ENCODE peak calls at places on chromosomes 11 and 22, in nine cellular contexts. Z, D, U, F, Y, M, P, Q and B are unnamed samples.

GRCh38 chr11:76637491-76638266 is 32.9 kb downstream of the LRRC32 start:
- DNase-seq in Z (no peak), D (no peak), U (no peak), F (peak; percentile 77), Y (no peak), M (peak; percentile 87), P (no peak), Q (no peak), B (peak; percentile 82)

GRCh38 chr11:114036156-114036811 is 23.2 kb upstream of the ZBTB16 start:
- DNase-seq in Z (peak; percentile 87), D (peak; percentile 18), U (peak; percentile 90), F (peak; percentile 81), Y (no peak), M (peak; percentile 94), P (peak; percentile 90), Q (peak; percentile 61), B (peak; percentile 88)

GRCh38 chr22:41619979-41620645 is 731 bp downstream of the DESI1 start:
- DNase-seq in Z (peak; percentile 48), D (no peak), U (peak; percentile 38), F (peak; percentile 28), Y (no peak), M (peak; percentile 67), P (peak; percentile 43), Q (peak; percentile 28), B (no peak)

GRCh38 chr11:130721736-130722135 is 194.5 kb downstream of the SNX19 start:
- DNase-seq in Z (no peak), D (peak; percentile 67), U (no peak), F (no peak), Y (no peak), M (no peak), P (no peak), Q (peak; percentile 90), B (peak; percentile 15)

GRCh38 chr11:79437981-79438630 is 2.7 kb downstream of the TENM4 start:
- DNase-seq in Z (peak; percentile 24), D (peak; percentile 63), U (peak; percentile 67), F (peak; percentile 33), Y (peak; percentile 92), M (peak; percentile 46), P (no peak), Q (peak; percentile 79), B (no peak)

GRCh38 chr11:36034572-36035331 is 90.9 kb downstream of the LDLRAD3 start:
- DNase-seq in Z (no peak), D (peak; percentile 90), U (peak; percentile 35), F (no peak), Y (no peak), M (no peak), P (no peak), Q (peak; percentile 30), B (no peak)

GRCh38 chr22:29095459-29095858 is 22.6 kb downstream of the KREMEN1 start:
- DNase-seq in Z (no peak), D (no peak), U (no peak), F (no peak), Y (no peak), M (no peak), P (no peak), Q (no peak), B (no peak)

GRCh38 chr11:86781546-86781945 is 18.8 kb upstream of the PRSS23 start:
- DNase-seq in Z (no peak), D (no peak), U (no peak), F (no peak), Y (no peak), M (no peak), P (no peak), Q (no peak), B (no peak)

GRCh38 chr11:27716216-27716615 is 16.0 kb upstream of the BDNF start:
- DNase-seq in Z (no peak), D (no peak), U (no peak), F (no peak), Y (no peak), M (no peak), P (no peak), Q (no peak), B (no peak)

GRCh38 chr11:7577883-7578242 is 64.1 kb downstream of the PPFIBP2 start:
- DNase-seq in Z (no peak), D (peak; percentile 49), U (peak; percentile 51), F (no peak), Y (no peak), M (no peak), P (no peak), Q (peak; percentile 53), B (no peak)

GRCh38 chr11:26510201-26510600 is 61.9 kb downstream of the MUC15 start:
- DNase-seq in Z (no peak), D (no peak), U (no peak), F (no peak), Y (no peak), M (no peak), P (no peak), Q (no peak), B (no peak)

GRCh38 chr11:69950120-69950519 is 128.0 kb upstream of the ANO1 start:
- DNase-seq in Z (peak; percentile 26), D (peak; percentile 31), U (peak; percentile 58), F (no peak), Y (peak; percentile 50), M (peak; percentile 30), P (no peak), Q (peak; percentile 46), B (no peak)

GRCh38 chr11:40186401-40187091 is 1272.9 kb downstream of the LRRC4C start:
- DNase-seq in Z (no peak), D (no peak), U (peak; percentile 41), F (no peak), Y (no peak), M (no peak), P (no peak), Q (peak; percentile 5), B (no peak)

GRCh38 chr11:65780770-65781151 is at the start of gene AP5B1:
- DNase-seq in Z (peak; percentile 50), D (peak; percentile 41), U (peak; percentile 87), F (peak; percentile 29), Y (peak; percentile 48), M (peak; percentile 80), P (peak; percentile 76), Q (peak; percentile 88), B (no peak)

GRCh38 chr11:132648841-132649240 is 883.5 kb downstream of the OPCML start:
- DNase-seq in Z (no peak), D (peak; percentile 2), U (no peak), F (no peak), Y (no peak), M (no peak), P (no peak), Q (no peak), B (no peak)

GRCh38 chr11:126352934-126353801 is 2.3 kb upstream of the ST3GAL4 start:
- DNase-seq in Z (no peak), D (peak; percentile 75), U (no peak), F (no peak), Y (no peak), M (no peak), P (no peak), Q (peak; percentile 88), B (no peak)
- TF ChIP-seq CTCF in Z (no peak), D (no peak), U (no peak), F (no peak), Y (no peak), M (no peak), P (no peak), Q (no peak), B (no peak)

GRCh38 chr22:34842630-34843029 is 223.3 kb upstream of the ISX start:
- DNase-seq in Z (no peak), D (no peak), U (no peak), F (no peak), Y (no peak), M (no peak), P (no peak), Q (no peak), B (no peak)
- TF ChIP-seq CTCF in Z (no peak), D (no peak), U (no peak), F (no peak), Y (peak; percentile 34), M (no peak), P (no peak), Q (no peak), B (no peak)

DNA sequence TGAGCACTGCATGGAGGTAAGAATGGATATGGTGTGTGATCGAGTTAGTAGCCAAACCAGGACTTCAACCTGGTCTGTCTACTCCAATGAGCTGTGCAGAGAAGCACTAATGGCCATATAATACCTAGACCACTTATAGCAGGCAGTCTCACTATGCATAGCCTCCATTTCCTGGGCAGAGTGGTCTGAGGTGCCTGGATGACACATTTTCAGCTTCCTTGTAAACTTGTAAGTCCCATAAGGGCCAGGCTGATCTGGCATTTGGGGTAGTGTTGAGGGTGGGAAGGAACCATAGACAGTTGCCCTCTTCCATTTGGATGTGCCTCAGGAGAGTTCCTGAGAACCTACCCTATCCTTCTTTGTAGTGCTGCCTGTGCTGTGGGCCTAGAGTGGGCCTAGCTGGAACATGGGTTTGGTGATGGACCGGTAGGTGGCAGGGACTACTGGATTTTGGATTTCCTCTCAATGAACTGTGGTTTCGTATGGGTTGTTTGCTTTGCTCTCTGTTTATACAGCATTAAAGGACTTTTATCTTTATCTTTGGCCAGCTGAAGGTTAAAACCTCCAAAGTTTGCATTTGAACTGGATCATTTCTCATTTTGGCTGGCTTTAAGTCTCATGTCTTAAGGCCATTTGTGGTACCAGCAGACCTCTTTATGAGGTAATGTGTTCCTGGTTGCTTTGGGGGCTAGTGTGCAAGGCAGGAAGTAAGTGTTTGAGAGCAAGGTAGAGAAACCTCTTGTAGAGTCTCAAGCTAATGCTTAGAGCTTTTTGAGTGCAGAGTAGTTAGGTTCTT is 86.9 kb downstream of the STIM1 start:
- DNase-seq in Z (no peak), D (no peak), U (no peak), F (no peak), Y (no peak), M (no peak), P (no peak), Q (no peak), B (no peak)
- TF ChIP-seq CTCF in Z (no peak), D (no peak), U (no peak), F (no peak), Y (no peak), M (no peak), P (peak; percentile 14), Q (no peak), B (no peak)

GRCh38 chr11:16171882-16172281 is 184.5 kb downstream of the SOX6 start:
- DNase-seq in Z (no peak), D (no peak), U (no peak), F (no peak), Y (no peak), M (no peak), P (no peak), Q (no peak), B (no peak)

GRCh38 chr11:16169946-16170345 is 186.4 kb downstream of the SOX6 start:
- DNase-seq in Z (no peak), D (no peak), U (peak; percentile 35), F (no peak), Y (no peak), M (no peak), P (no peak), Q (no peak), B (no peak)

GRCh38 chr11:16170448-16170847 is 185.9 kb downstream of the SOX6 start:
- DNase-seq in Z (no peak), D (no peak), U (no peak), F (no peak), Y (no peak), M (no peak), P (no peak), Q (no peak), B (no peak)

GRCh38 chr11:16167706-16168487 is 188.4 kb downstream of the SOX6 start:
- DNase-seq in Z (no peak), D (peak; percentile 39), U (no peak), F (no peak), Y (no peak), M (no peak), P (no peak), Q (no peak), B (no peak)

DNA sequence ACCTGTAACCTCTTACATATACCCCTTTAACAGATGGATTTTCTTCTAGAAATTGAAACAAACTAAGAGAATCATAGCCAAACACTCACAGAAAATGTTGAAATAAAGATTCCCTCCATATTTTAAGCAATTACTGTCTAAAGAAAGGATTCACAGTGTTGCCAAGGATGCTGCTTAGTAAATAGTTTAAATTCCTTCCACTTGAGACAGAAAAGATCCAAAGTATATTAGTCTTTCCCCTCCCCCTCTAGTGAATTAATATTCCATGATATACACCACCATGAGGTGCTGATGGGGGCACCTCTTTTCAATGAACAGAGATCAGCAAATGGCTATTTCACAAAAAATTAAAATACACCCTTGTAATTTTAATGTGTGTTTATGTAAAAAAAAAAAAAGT is 186.8 kb downstream of the SOX6 start:
- DNase-seq in Z (no peak), D (peak; percentile 30), U (no peak), F (no peak), Y (no peak), M (no peak), P (no peak), Q (no peak), B (no peak)
- TF ChIP-seq CTCF in Z (no peak), D (peak; percentile 32), U (peak; percentile 32), F (no peak), Y (peak; percentile 77), M (no peak), P (no peak), Q (no peak), B (peak; percentile 55)